ENCODE peak calls at places on chromosome 1, in six cellular contexts. B is pancreas, C is fibroblast of pulmonary artery, S is neural progenitor cell, T is epithelial cell of esophagus, R is fibroblast of the aortic adventitia. Z is an unnamed sample.

GRCh38 chr1:229952670-229953520 is 114.1 kb upstream of the GALNT2 start:
- DNase-seq in S (no peak), R (no peak), T (peak), B (no peak), C (no peak), Z (peak)

GRCh38 chr1:235093013-235093618 is 35.5 kb downstream of the TOMM20 start:
- DNase-seq in C (peak), B (no peak), T (peak), R (peak), S (peak), Z (no peak)

GRCh38 chr1:19336543-19336942 is 24.4 kb downstream of the SLC66A1 start:
- DNase-seq in C (no peak), S (no peak), T (peak), R (no peak), B (no peak), Z (no peak)

GRCh38 chr1:90122679-90123340 is 127.9 kb downstream of the ZNF326 start:
- DNase-seq in C (no peak), T (no peak), S (no peak), B (no peak), R (no peak), Z (no peak)

GRCh38 chr1:165954940-165955339 is 127.5 kb downstream of the UCK2 start:
- DNase-seq in B (no peak), S (no peak), R (peak), C (peak), T (no peak), Z (no peak)

GRCh38 chr1:43565600-43566360 is 35.1 kb downstream of the PTPRF start:
- DNase-seq in T (no peak), B (peak), S (peak), R (peak), C (peak), Z (no peak)

GRCh38 chr1:115838805-115839705 is 1.9 kb downstream of the NHLH2 start:
- DNase-seq in B (no peak), C (no peak), R (no peak), S (peak), T (peak), Z (no peak)

GRCh38 chr1:201999625-202000238 is 10.7 kb upstream of the ELF3 start:
- DNase-seq in T (peak), R (peak), B (peak), C (peak), S (peak), Z (peak)

GRCh38 chr1:116323419-116323987 is 49.5 kb upstream of the ATP1A1 start:
- DNase-seq in B (no peak), T (no peak), S (no peak), R (no peak), C (no peak), Z (no peak)

GRCh38 chr1:78136672-78137071 is 90.9 kb downstream of the GIPC2 start:
- DNase-seq in R (no peak), C (no peak), B (no peak), S (no peak), T (no peak), Z (no peak)

GRCh38 chr1:115145221-115145620 is 55.9 kb upstream of the TSPAN2 start:
- DNase-seq in C (no peak), B (no peak), T (no peak), R (no peak), S (no peak), Z (no peak)

GRCh38 chr1:44519035-44519676 is 114.1 kb downstream of the RNF220 start:
- DNase-seq in T (no peak), S (no peak), R (no peak), C (no peak), B (no peak), Z (no peak)

GRCh38 chr1:66437136-66437401 is 96.9 kb upstream of the SGIP1 start:
- DNase-seq in C (no peak), B (no peak), S (no peak), T (no peak), R (no peak), Z (no peak)

GRCh38 chr1:81414417-81415087 is 386.2 kb upstream of the ADGRL2 start:
- DNase-seq in S (peak), B (peak), C (peak), R (peak), T (peak), Z (no peak)

GRCh38 chr1:98130406-98130805 is 209.6 kb upstream of the DPYD start:
- DNase-seq in S (no peak), C (no peak), R (no peak), T (no peak), B (no peak), Z (no peak)

GRCh38 chr1:71561206-71561605 is 480.4 kb upstream of the ZRANB2 start:
- DNase-seq in R (peak), C (peak), S (no peak), T (no peak), B (no peak), Z (no peak)

GRCh38 chr1:10698726-10699469 is 97.5 kb downstream of the CASZ1 start:
- DNase-seq in B (no peak), C (no peak), R (no peak), S (no peak), T (no peak), Z (no peak)

GRCh38 chr1:1921901-1922753 is 3.0 kb upstream of the TMEM52 start:
- DNase-seq in T (no peak), C (no peak), S (no peak), R (no peak), B (no peak), Z (no peak)

GRCh38 chr1:54952950-54953718 is 27.3 kb upstream of the TMEM61 start:
- DNase-seq in T (no peak), B (no peak), R (no peak), S (no peak), C (peak), Z (no peak)

GRCh38 chr1:212666116-212666775 is 33.4 kb downstream of the BATF3 start:
- DNase-seq in R (no peak), B (no peak), S (no peak), T (no peak), C (no peak), Z (no peak)
- TF ChIP-seq CTCF in R (no peak), B (no peak), S (no peak), T (no peak), C (no peak), Z (no peak)

DNA sequence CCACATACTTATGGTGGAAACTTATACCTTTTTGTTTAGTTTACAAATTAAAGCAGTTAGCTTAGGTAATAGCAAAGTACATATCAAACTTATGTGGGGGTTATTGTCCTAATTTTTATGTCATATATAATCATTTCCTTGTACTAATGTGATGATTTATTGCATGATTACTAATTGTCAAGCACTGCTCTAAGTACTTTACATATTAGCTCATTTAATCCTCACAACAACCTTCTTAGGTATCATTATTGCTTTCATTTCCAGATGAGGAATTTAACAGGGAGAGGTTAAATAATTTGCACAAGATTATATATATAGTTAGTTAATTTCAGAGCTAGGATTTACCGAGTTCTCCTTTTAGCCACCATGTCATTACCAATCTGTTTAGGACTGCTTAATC is 11.9 kb upstream of the SSX2IP start:
- DNase-seq in S (no peak), C (no peak), B (no peak), R (no peak), T (no peak), Z (no peak)
- H3K4me3 ChIP-seq in S (no peak), C (no peak), B (no peak), R (no peak), T (no peak), Z (no peak)

DNA sequence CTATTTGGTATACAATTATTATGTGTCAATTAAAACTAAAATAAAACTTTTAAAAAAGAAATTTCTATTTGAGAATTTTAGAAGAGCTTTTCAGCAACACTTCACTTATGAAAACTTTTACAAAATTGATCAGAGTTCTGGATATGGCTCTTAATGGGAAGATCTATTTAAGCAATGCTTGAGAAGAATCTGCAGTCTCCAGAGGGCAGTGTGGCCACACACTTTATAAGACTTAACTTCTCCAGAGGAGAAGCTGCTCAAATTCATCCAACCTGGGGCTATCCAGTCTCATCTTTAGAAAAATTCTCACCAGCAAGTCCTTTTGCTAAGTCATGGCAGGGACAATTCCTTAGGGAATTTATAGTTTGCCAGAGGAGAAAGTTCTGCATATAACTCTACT is 25.2 kb upstream of the AGO1 start:
- DNase-seq in B (no peak), R (peak), C (peak), T (peak), S (peak), Z (peak)
- TF ChIP-seq CTCF in B (no peak), R (peak), C (peak), T (peak), S (peak), Z (peak)

DNA sequence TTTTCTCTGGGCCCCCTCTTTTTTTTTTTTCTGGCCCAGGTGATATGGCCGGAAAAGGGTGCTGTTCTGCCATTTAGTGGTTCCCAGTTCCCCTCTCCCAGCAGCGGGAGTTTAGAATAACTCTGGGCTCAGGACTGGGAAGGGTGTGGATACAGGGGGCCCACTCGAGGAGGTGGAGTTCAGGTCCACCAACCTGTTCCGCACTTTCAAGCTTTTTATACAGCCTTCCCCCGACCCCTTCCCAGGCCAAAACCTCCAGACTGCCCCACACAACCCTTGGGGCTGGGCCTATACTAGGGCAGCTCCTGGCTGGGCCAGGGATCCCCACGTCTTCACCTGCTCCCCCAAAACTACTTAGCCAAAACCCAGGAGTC is 404 bp downstream of the PLEKHG5 start:
- DNase-seq in T (no peak), S (no peak), R (no peak), B (no peak), C (no peak), Z (no peak)
- H3K4me3 ChIP-seq in T (peak), S (peak), R (peak), B (peak), C (peak), Z (peak)

Z was measured in astrocyte of the cerebellum.